ENCODE peak calls at places on chromosomes 7 and 10, in four cellular contexts. One of them, this sample, is unnamed.

GRCh38 chr10:3636356-3637181 is 148.4 kb downstream of the KLF6 start:
- DNase-seq in upper lobe of left lung: no peak
- DNase-seq in CD8-positive, alpha-beta memory T cell: no peak
- DNase-seq in lung: no peak
- DNase-seq in this sample: no peak

GRCh38 chr10:131881104-131881880 is 19.5 kb upstream of the PPP2R2D start:
- DNase-seq in upper lobe of left lung: no peak
- DNase-seq in CD8-positive, alpha-beta memory T cell: no peak
- DNase-seq in lung: no peak
- DNase-seq in this sample: no peak

GRCh38 chr7:143331179-143331825 is 15.4 kb downstream of the CLCN1 start:
- DNase-seq in upper lobe of left lung: no peak
- DNase-seq in CD8-positive, alpha-beta memory T cell: no peak
- DNase-seq in lung: no peak
- DNase-seq in this sample: no peak

GRCh38 chr10:19929466-19930140 is 113.4 kb downstream of the PLXDC2 start:
- DNase-seq in upper lobe of left lung: no peak
- DNase-seq in CD8-positive, alpha-beta memory T cell: no peak
- DNase-seq in lung: no peak
- DNase-seq in this sample: no peak

GRCh38 chr7:130838738-130839137 is 104.7 kb upstream of the KLF14 start:
- DNase-seq in upper lobe of left lung: no peak
- DNase-seq in CD8-positive, alpha-beta memory T cell: no peak
- DNase-seq in lung: no peak
- DNase-seq in this sample: no peak

GRCh38 chr10:132599712-132600111 is 62.1 kb downstream of the INPP5A start:
- DNase-seq in upper lobe of left lung: peak; percentile 10
- DNase-seq in CD8-positive, alpha-beta memory T cell: no peak
- DNase-seq in lung: no peak
- DNase-seq in this sample: no peak

GRCh38 chr7:135385209-135385608 is 124.7 kb downstream of the CNOT4 start:
- DNase-seq in upper lobe of left lung: no peak
- DNase-seq in CD8-positive, alpha-beta memory T cell: no peak
- DNase-seq in lung: no peak
- DNase-seq in this sample: no peak

GRCh38 chr7:4123823-4124222 is 558.3 kb upstream of the FOXK1 start:
- DNase-seq in upper lobe of left lung: no peak
- DNase-seq in CD8-positive, alpha-beta memory T cell: no peak
- DNase-seq in lung: no peak
- DNase-seq in this sample: no peak

GRCh38 chr10:116669832-116670644 is 49.3 kb downstream of the PNLIPRP2 start:
- DNase-seq in upper lobe of left lung: peak; percentile 37
- DNase-seq in CD8-positive, alpha-beta memory T cell: no peak
- DNase-seq in lung: no peak
- DNase-seq in this sample: no peak

GRCh38 chr7:37673523-37673922 is 10.0 kb upstream of the GPR141 start:
- DNase-seq in upper lobe of left lung: no peak
- DNase-seq in CD8-positive, alpha-beta memory T cell: no peak
- DNase-seq in lung: no peak
- DNase-seq in this sample: no peak

GRCh38 chr10:14971867-14972448 is 12.8 kb downstream of the MEIG1 start:
- DNase-seq in upper lobe of left lung: peak; percentile 35
- DNase-seq in CD8-positive, alpha-beta memory T cell: peak; percentile 15
- DNase-seq in lung: no peak
- DNase-seq in this sample: no peak

GRCh38 chr7:142805350-142806020 is 34.7 kb downstream of the PRSS2 start:
- DNase-seq in upper lobe of left lung: no peak
- DNase-seq in CD8-positive, alpha-beta memory T cell: no peak
- DNase-seq in lung: peak; percentile 18
- DNase-seq in this sample: no peak

GRCh38 chr7:21916176-21916575 is 29.5 kb downstream of the CDCA7L start:
- DNase-seq in upper lobe of left lung: no peak
- DNase-seq in CD8-positive, alpha-beta memory T cell: no peak
- DNase-seq in lung: no peak
- DNase-seq in this sample: no peak

GRCh38 chr7:2760098-2760889 is 72.3 kb downstream of the AMZ1 start:
- DNase-seq in upper lobe of left lung: peak; percentile 59
- DNase-seq in CD8-positive, alpha-beta memory T cell: no peak
- DNase-seq in lung: no peak
- DNase-seq in this sample: peak; percentile 90

GRCh38 chr7:40175725-40176510 is 41.1 kb downstream of the SUGCT start:
- DNase-seq in upper lobe of left lung: no peak
- DNase-seq in CD8-positive, alpha-beta memory T cell: no peak
- DNase-seq in lung: no peak
- DNase-seq in this sample: no peak

GRCh38 chr10:11086177-11086576 is 68.5 kb downstream of the CELF2 start:
- DNase-seq in upper lobe of left lung: no peak
- DNase-seq in CD8-positive, alpha-beta memory T cell: no peak
- DNase-seq in lung: no peak
- DNase-seq in this sample: no peak

GRCh38 chr7:134632937-134633540 is 13.6 kb upstream of the BPGM start:
- DNase-seq in upper lobe of left lung: no peak
- DNase-seq in CD8-positive, alpha-beta memory T cell: peak; percentile 8
- DNase-seq in lung: no peak
- DNase-seq in this sample: no peak

GRCh38 chr10:6321880-6322279 is 119.1 kb downstream of the PFKFB3 start:
- DNase-seq in upper lobe of left lung: no peak
- DNase-seq in CD8-positive, alpha-beta memory T cell: no peak
- DNase-seq in lung: no peak
- DNase-seq in this sample: no peak

GRCh38 chr10:28677889-28678686 is 767 bp downstream of the BAMBI start:
- DNase-seq in upper lobe of left lung: peak; percentile 30
- DNase-seq in CD8-positive, alpha-beta memory T cell: peak; percentile 9
- DNase-seq in lung: no peak
- DNase-seq in this sample: peak; percentile 68

GRCh38 chr7:70616821-70617220 is 515.1 kb upstream of the GALNT17 start:
- DNase-seq in upper lobe of left lung: no peak
- DNase-seq in CD8-positive, alpha-beta memory T cell: no peak
- DNase-seq in lung: no peak
- DNase-seq in this sample: no peak

GRCh38 chr7:141915565-141915964 is 634 bp upstream of the OR9A4 start:
- DNase-seq in upper lobe of left lung: peak; percentile 35
- DNase-seq in CD8-positive, alpha-beta memory T cell: no peak
- DNase-seq in lung: no peak
- DNase-seq in this sample: no peak

GRCh38 chr7:131896189-131896855 is 339.9 kb upstream of the PODXL start:
- DNase-seq in upper lobe of left lung: no peak
- DNase-seq in CD8-positive, alpha-beta memory T cell: no peak
- DNase-seq in lung: no peak
- DNase-seq in this sample: no peak

GRCh38 chr10:29412452-29413004 is 123.7 kb downstream of the LYZL1 start:
- DNase-seq in upper lobe of left lung: no peak
- DNase-seq in CD8-positive, alpha-beta memory T cell: no peak
- DNase-seq in lung: no peak
- DNase-seq in this sample: no peak

GRCh38 chr10:49654036-49654693 is 25.3 kb upstream of the C10orf53 start:
- DNase-seq in upper lobe of left lung: no peak
- DNase-seq in CD8-positive, alpha-beta memory T cell: no peak
- DNase-seq in lung: peak; percentile 17
- DNase-seq in this sample: no peak

GRCh38 chr7:43791-44540 is 148.4 kb upstream of the FAM20C start:
- DNase-seq in upper lobe of left lung: peak; percentile 16
- DNase-seq in CD8-positive, alpha-beta memory T cell: no peak
- DNase-seq in lung: no peak
- DNase-seq in this sample: no peak

GRCh38 chr10:71221586-71222202 is 9.3 kb downstream of the UNC5B start:
- DNase-seq in upper lobe of left lung: no peak
- DNase-seq in CD8-positive, alpha-beta memory T cell: no peak
- DNase-seq in lung: no peak
- DNase-seq in this sample: peak; percentile 40

GRCh38 chr7:137682596-137682995 is 164.2 kb downstream of the DGKI start:
- DNase-seq in upper lobe of left lung: no peak
- DNase-seq in CD8-positive, alpha-beta memory T cell: no peak
- DNase-seq in lung: no peak
- DNase-seq in this sample: no peak

GRCh38 chr7:21253740-21254687 is 173.9 kb upstream of the SP4 start:
- DNase-seq in upper lobe of left lung: peak; percentile 47
- DNase-seq in CD8-positive, alpha-beta memory T cell: peak; percentile 3
- DNase-seq in lung: peak; percentile 31
- DNase-seq in this sample: no peak

GRCh38 chr7:74051193-74051592 is 23.2 kb downstream of the ELN start:
- DNase-seq in upper lobe of left lung: no peak
- DNase-seq in CD8-positive, alpha-beta memory T cell: no peak
- DNase-seq in lung: no peak
- DNase-seq in this sample: no peak

GRCh38 chr10:132196178-132197113 is 9.7 kb downstream of the DPYSL4 start:
- DNase-seq in upper lobe of left lung: no peak
- DNase-seq in CD8-positive, alpha-beta memory T cell: no peak
- DNase-seq in lung: no peak
- DNase-seq in this sample: no peak

GRCh38 chr10:28087675-28088351 is 88.9 kb upstream of the ODAD2 start:
- DNase-seq in upper lobe of left lung: no peak
- DNase-seq in CD8-positive, alpha-beta memory T cell: no peak
- DNase-seq in lung: no peak
- DNase-seq in this sample: no peak

GRCh38 chr7:122415510-122415909 is 111.0 kb upstream of the FEZF1 start:
- DNase-seq in upper lobe of left lung: no peak
- DNase-seq in CD8-positive, alpha-beta memory T cell: no peak
- DNase-seq in lung: no peak
- DNase-seq in this sample: no peak

GRCh38 chr7:122413339-122413738 is 108.8 kb upstream of the FEZF1 start:
- DNase-seq in upper lobe of left lung: no peak
- DNase-seq in CD8-positive, alpha-beta memory T cell: no peak
- DNase-seq in lung: no peak
- DNase-seq in this sample: no peak

GRCh38 chr7:122416316-122416925 is 111.9 kb upstream of the FEZF1 start:
- DNase-seq in upper lobe of left lung: no peak
- DNase-seq in CD8-positive, alpha-beta memory T cell: no peak
- DNase-seq in lung: no peak
- DNase-seq in this sample: no peak

GRCh38 chr7:122412441-122412840 is 107.9 kb upstream of the FEZF1 start:
- DNase-seq in upper lobe of left lung: no peak
- DNase-seq in CD8-positive, alpha-beta memory T cell: no peak
- DNase-seq in lung: no peak
- DNase-seq in this sample: no peak

GRCh38 chr7:122412886-122413285 is 108.3 kb upstream of the FEZF1 start:
- DNase-seq in upper lobe of left lung: peak; percentile 35
- DNase-seq in CD8-positive, alpha-beta memory T cell: no peak
- DNase-seq in lung: peak; percentile 31
- DNase-seq in this sample: peak; percentile 28
- H3K4me1 ChIP-seq in upper lobe of left lung: peaks cover 4% of the 10 kb centered on the region
- H3K4me1 ChIP-seq in CD8-positive, alpha-beta memory T cell: no peaks in the 10 kb centered on the region
- H3K4me1 ChIP-seq in lung: no peaks in the 10 kb centered on the region
- H3K4me1 ChIP-seq in this sample: no peaks in the 10 kb centered on the region

GRCh38 chr10:118903691-118904090 is 125.8 kb upstream of the NANOS1 start:
- DNase-seq in upper lobe of left lung: no peak
- DNase-seq in CD8-positive, alpha-beta memory T cell: no peak
- DNase-seq in lung: no peak
- DNase-seq in this sample: no peak

GRCh38 chr10:118908487-118909280 is 120.8 kb upstream of the NANOS1 start:
- DNase-seq in upper lobe of left lung: no peak
- DNase-seq in CD8-positive, alpha-beta memory T cell: no peak
- DNase-seq in lung: no peak
- DNase-seq in this sample: no peak

GRCh38 chr10:118910702-118911101 is 118.8 kb upstream of the NANOS1 start:
- DNase-seq in upper lobe of left lung: no peak
- DNase-seq in CD8-positive, alpha-beta memory T cell: no peak
- DNase-seq in lung: no peak
- DNase-seq in this sample: no peak

GRCh38 chr10:118904284-118904683 is 125.2 kb upstream of the NANOS1 start:
- DNase-seq in upper lobe of left lung: no peak
- DNase-seq in CD8-positive, alpha-beta memory T cell: no peak
- DNase-seq in lung: no peak
- DNase-seq in this sample: no peak

DNA sequence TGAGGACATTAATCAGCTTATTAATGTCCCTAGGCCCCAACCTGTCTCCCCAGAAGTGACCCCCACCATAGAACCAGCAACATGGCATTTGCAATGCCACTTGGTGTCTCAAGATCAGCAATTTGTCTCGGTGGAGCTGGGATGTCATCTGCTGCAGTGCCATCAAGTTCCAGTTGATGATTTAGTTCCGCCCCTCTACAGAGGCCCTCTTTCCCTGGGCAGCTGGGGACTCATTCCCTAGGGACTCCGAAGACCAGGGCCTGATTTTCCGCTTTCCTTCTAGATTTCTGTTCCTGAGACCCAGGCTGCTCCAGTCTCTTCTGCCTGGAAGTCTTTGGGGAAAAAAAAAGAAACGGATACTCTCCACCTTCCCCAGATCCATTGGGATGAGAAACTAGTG is 122.5 kb upstream of the NANOS1 start:
- DNase-seq in upper lobe of left lung: no peak
- DNase-seq in CD8-positive, alpha-beta memory T cell: no peak
- DNase-seq in lung: no peak
- DNase-seq in this sample: no peak
- H3K4me1 ChIP-seq in upper lobe of left lung: no peaks in the 10 kb centered on the region
- H3K4me1 ChIP-seq in CD8-positive, alpha-beta memory T cell: no peaks in the 10 kb centered on the region
- H3K4me1 ChIP-seq in lung: no peaks in the 10 kb centered on the region
- H3K4me1 ChIP-seq in this sample: peaks cover 2% of the 10 kb centered on the region

GRCh38 chr7:45035909-45036308 is 35.9 kb downstream of the CCM2 start:
- DNase-seq in upper lobe of left lung: no peak
- DNase-seq in CD8-positive, alpha-beta memory T cell: no peak
- DNase-seq in lung: no peak
- DNase-seq in this sample: peak; percentile 15
- H3K4me1 ChIP-seq in upper lobe of left lung: peaks cover 26% of the 10 kb centered on the region
- H3K4me1 ChIP-seq in CD8-positive, alpha-beta memory T cell: peaks cover 71% of the 10 kb centered on the region
- H3K4me1 ChIP-seq in lung: peaks cover 12% of the 10 kb centered on the region
- H3K4me1 ChIP-seq in this sample: peaks cover 20% of the 10 kb centered on the region

DNA sequence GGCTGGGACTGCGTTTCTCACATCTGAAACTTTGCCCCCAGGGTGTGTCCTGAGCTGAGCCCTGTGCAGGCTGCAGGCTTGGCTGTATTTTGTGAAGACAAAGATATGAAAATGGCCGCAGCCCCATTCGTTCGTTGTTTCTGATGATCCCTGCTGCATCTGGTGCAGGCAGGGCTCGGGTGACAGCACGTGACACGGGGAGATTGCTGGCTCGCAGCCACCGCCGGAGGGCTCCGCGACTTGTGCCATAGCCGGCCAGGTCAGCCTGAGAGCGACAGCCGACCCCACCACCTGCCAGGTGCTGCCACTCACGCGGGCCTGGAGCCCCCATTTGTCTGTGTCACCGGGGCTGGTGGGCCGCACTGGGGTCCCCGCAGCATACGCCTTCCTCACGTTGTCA is 81.3 kb downstream of the ZRANB1 start:
- DNase-seq in upper lobe of left lung: no peak
- DNase-seq in CD8-positive, alpha-beta memory T cell: no peak
- DNase-seq in lung: no peak
- DNase-seq in this sample: no peak
- H3K4me1 ChIP-seq in upper lobe of left lung: peaks cover 23% of the 10 kb centered on the region
- H3K4me1 ChIP-seq in CD8-positive, alpha-beta memory T cell: no peaks in the 10 kb centered on the region
- H3K4me1 ChIP-seq in lung: peaks cover 12% of the 10 kb centered on the region
- H3K4me1 ChIP-seq in this sample: no peaks in the 10 kb centered on the region

GRCh38 chr7:25852249-25852994 is 299.6 kb upstream of the NFE2L3 start:
- DNase-seq in upper lobe of left lung: no peak
- DNase-seq in CD8-positive, alpha-beta memory T cell: no peak
- DNase-seq in lung: no peak
- DNase-seq in this sample: peak; percentile 76
- H3K4me1 ChIP-seq in upper lobe of left lung: peaks cover 42% of the 10 kb centered on the region
- H3K4me1 ChIP-seq in CD8-positive, alpha-beta memory T cell: peaks cover 23% of the 10 kb centered on the region
- H3K4me1 ChIP-seq in lung: peaks cover 10% of the 10 kb centered on the region
- H3K4me1 ChIP-seq in this sample: peaks cover 79% of the 10 kb centered on the region

This sample was measured in tibial artery.